ENCODE peak calls at places on chromosome 1, in seven cellular contexts. G, Q, Z, N, O, I and F are unnamed samples.
A peak's percentile ranks its signal among the peaks of the same experiment; 100 is the strongest.

GRCh38 chr1:54488831-54489626 is 59.0 kb upstream of the ACOT11 start:
- DNase-seq in G (peak; percentile 58), N (no peak), I (peak; percentile 96), Z (peak; percentile 90), O (peak; percentile 95), Q (peak; percentile 32), F (peak; percentile 72)

GRCh38 chr1:35220976-35221375 is 28.0 kb upstream of the SFPQ start:
- DNase-seq in N (no peak), O (peak; percentile 62), Q (peak; percentile 48), G (peak; percentile 23), Z (peak; percentile 64), I (no peak), F (peak; percentile 36)

GRCh38 chr1:91091812-91092211 is 70.0 kb upstream of the ZNF644 start:
- DNase-seq in O (no peak), Z (no peak), G (peak; percentile 3), N (no peak), I (no peak), Q (no peak), F (no peak)

GRCh38 chr1:55506686-55507577 is 291.8 kb upstream of the USP24 start:
- DNase-seq in N (no peak), O (no peak), I (no peak), G (no peak), Z (no peak), Q (no peak), F (no peak)

GRCh38 chr1:159939603-159940002 is 5.8 kb downstream of the IGSF9 start:
- DNase-seq in G (no peak), N (no peak), Z (no peak), Q (no peak), I (no peak), O (no peak), F (no peak)

GRCh38 chr1:99645199-99645598 is 714 bp upstream of the PALMD start:
- DNase-seq in Z (peak; percentile 53), N (no peak), G (peak; percentile 76), Q (no peak), O (no peak), I (no peak), F (peak; percentile 81)

GRCh38 chr1:8879348-8880067 is 1.0 kb upstream of the ENO1 start:
- DNase-seq in G (no peak), N (no peak), Z (no peak), Q (no peak), I (no peak), O (no peak), F (peak; percentile 72)

GRCh38 chr1:92992066-92992465 is 30.8 kb upstream of the DIPK1A start:
- DNase-seq in G (no peak), I (no peak), Z (no peak), N (no peak), Q (no peak), O (no peak), F (no peak)

GRCh38 chr1:38094711-38095336 is 48.2 kb upstream of the POU3F1 start:
- DNase-seq in I (no peak), Q (no peak), Z (no peak), G (no peak), N (no peak), O (no peak), F (no peak)

GRCh38 chr1:214107322-214108096 is 119.7 kb downstream of the PROX1 start:
- DNase-seq in Q (no peak), I (no peak), G (no peak), O (no peak), N (no peak), Z (no peak), F (no peak)

GRCh38 chr1:87089823-87090222 is 175.4 kb downstream of the HS2ST1 start:
- DNase-seq in I (no peak), N (no peak), G (no peak), O (no peak), Z (no peak), Q (no peak), F (no peak)

GRCh38 chr1:229675396-229675795 is 49.3 kb downstream of the URB2 start:
- DNase-seq in N (no peak), I (no peak), Q (no peak), Z (no peak), O (no peak), G (no peak), F (no peak)

GRCh38 chr1:238061967-238062613 is 171.4 kb upstream of the ZP4 start:
- DNase-seq in I (no peak), Z (no peak), G (no peak), N (no peak), O (no peak), Q (no peak), F (no peak)

GRCh38 chr1:15915991-15916390 is 59.9 kb downstream of the ZBTB17 start:
- DNase-seq in Q (no peak), O (no peak), G (no peak), N (no peak), I (no peak), Z (no peak), F (no peak)

GRCh38 chr1:214551052-214551435 is 358 bp downstream of the PTPN14 start:
- DNase-seq in O (peak; percentile 75), N (no peak), I (peak; percentile 74), G (no peak), Q (no peak), Z (no peak), F (peak; percentile 49)

GRCh38 chr1:161885013-161885412 is 118.9 kb downstream of the ATF6 start:
- DNase-seq in G (no peak), Z (no peak), O (no peak), I (no peak), N (no peak), Q (no peak), F (no peak)

GRCh38 chr1:54885237-54885679 is 1.7 kb downstream of the DHCR24 start:
- DNase-seq in O (peak; percentile 31), I (no peak), Z (peak; percentile 31), N (no peak), G (no peak), Q (no peak), F (no peak)

GRCh38 chr1:4124631-4125145 is 224.6 kb upstream of the C1orf174 start:
- DNase-seq in G (no peak), I (no peak), Z (no peak), O (no peak), Q (no peak), N (no peak), F (no peak)

GRCh38 chr1:158391099-158391498 is 8.2 kb downstream of the OR10T2 start:
- DNase-seq in N (no peak), I (no peak), G (no peak), Z (no peak), Q (no peak), O (no peak), F (no peak)

GRCh38 chr1:77438239-77438913 is 156.6 kb downstream of the AK5 start:
- DNase-seq in Q (no peak), I (no peak), G (no peak), Z (no peak), N (no peak), O (no peak), F (no peak)

GRCh38 chr1:67835663-67836452 is 2.6 kb upstream of the GNG12 start:
- DNase-seq in N (no peak), Q (no peak), I (no peak), Z (no peak), O (no peak), G (no peak), F (no peak)

GRCh38 chr1:198529414-198529813 is 11.1 kb downstream of the ATP6V1G3 start:
- DNase-seq in G (no peak), O (peak; percentile 4), Q (no peak), Z (no peak), I (no peak), N (no peak), F (no peak)

GRCh38 chr1:24224086-24224485 is 37.0 kb upstream of the IFNLR1 start:
- DNase-seq in Q (no peak), N (no peak), O (no peak), G (no peak), Z (no peak), I (no peak), F (no peak)

GRCh38 chr1:93056214-93056613 is 22.9 kb upstream of the MTF2 start:
- DNase-seq in G (peak; percentile 29), N (no peak), Z (peak; percentile 39), O (no peak), I (peak; percentile 51), Q (no peak), F (peak; percentile 18)

GRCh38 chr1:39574646-39575045 is 1.9 kb downstream of the PABPC4 start:
- DNase-seq in I (no peak), N (no peak), G (peak; percentile 18), Q (no peak), Z (peak; percentile 37), O (no peak), F (no peak)

DNA sequence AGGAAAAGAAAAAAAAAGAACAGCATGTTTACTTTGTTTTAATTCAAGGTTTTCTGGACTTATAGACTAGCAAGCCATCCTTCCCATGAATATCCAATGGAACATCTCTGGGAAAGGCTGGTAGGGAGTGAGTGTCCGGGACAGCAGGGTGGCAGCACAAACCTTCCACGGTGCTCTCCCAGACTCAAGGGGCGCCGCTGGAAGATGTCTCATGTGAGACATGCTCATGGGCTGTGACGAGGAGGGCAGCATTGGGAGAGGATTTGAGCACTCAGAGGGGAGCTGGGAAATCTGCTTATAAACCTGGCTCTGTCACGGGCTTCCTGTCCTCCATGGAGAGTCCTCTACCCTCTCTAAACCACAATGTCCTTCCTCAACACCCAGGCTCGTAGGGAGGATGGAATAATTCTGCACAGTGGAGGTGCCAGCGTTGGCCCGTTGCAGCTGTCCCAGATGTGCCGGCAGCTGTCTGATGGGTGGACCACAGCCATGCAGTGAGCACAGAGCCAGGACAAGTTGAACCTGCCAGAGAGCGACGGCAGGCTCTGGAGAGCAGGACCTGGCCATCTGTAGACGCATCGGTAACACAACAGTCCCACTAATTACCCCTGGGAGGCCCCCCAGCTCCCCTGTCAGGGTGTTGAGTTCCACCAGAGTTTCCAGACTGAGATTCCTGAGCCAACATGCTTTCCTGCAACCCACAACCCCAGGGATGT is 100.0 kb upstream of the IGSF21 start:
- DNase-seq in Q (no peak), O (no peak), G (no peak), I (no peak), Z (no peak), N (no peak), F (no peak)
- TF ChIP-seq JUND in Q (no peak), O (no peak), G (no peak), I (no peak), Z (no peak), N (no peak), F (no peak)

DNA sequence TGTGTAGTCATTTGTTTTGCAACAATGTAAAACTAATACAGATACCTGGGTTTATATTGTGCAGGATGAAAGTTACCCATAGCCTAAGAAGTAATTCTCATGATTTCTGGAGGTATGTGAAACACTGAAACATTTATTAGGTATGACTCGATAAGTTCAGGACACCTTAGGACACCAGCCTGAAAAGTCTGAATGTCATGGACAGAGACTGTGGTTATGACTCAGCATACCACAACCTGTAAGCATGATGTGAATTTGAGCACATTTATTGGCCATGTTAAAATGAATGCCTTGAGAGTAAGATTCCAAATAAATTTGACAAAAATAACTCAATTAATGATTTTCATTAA is 1471.7 kb upstream of the B3GALT2 start:
- DNase-seq in N (no peak), I (no peak), O (no peak), Z (peak; percentile 86), G (peak; percentile 4), Q (peak; percentile 42), F (no peak)
- TF ChIP-seq JUND in N (no peak), I (no peak), O (peak; percentile 19), Z (peak; percentile 91), G (no peak), Q (peak; percentile 52), F (no peak)

GRCh38 chr1:236724521-236724920 is 38.2 kb downstream of the ACTN2 start:
- DNase-seq in O (no peak), Z (no peak), G (no peak), I (no peak), Q (no peak), N (no peak), F (no peak)
- TF ChIP-seq JUND in O (no peak), Z (no peak), G (no peak), I (no peak), Q (no peak), N (no peak), F (no peak)

GRCh38 chr1:190011585-190011984 is 466.1 kb downstream of the BRINP3 start:
- DNase-seq in N (no peak), Q (no peak), Z (no peak), O (no peak), G (no peak), I (no peak), F (no peak)
- TF ChIP-seq JUND in N (no peak), Q (no peak), Z (no peak), O (no peak), G (no peak), I (no peak), F (no peak)